ENCODE peak calls at places on chromosomes 7 and 10, in eight cellular contexts. One of them, this sample, is unnamed.

GRCh38 chr7:125814030-125814535 is 884.5 kb upstream of the POT1 start:
- DNase-seq in NCI-H510A: no peak
- DNase-seq in GM10248: no peak
- DNase-seq in stimulated activated CD4-positive, alpha-beta T cell treated with anti-CD3 and anti-CD28 coated beads, Interleukin-4, amount 100 ng/mL, for 48 hours: no peak
- DNase-seq in ecto neural progenitor cell: no peak
- DNase-seq in thyroid gland: no peak
- DNase-seq in KG1: no peak
- DNase-seq in GM03348: no peak
- DNase-seq in this sample: no peak

GRCh38 chr7:143245123-143245522 is 18.1 kb upstream of the GSTK1 start:
- DNase-seq in NCI-H510A: no peak
- DNase-seq in stimulated activated CD4-positive, alpha-beta T cell treated with anti-CD3 and anti-CD28 coated beads, Interleukin-4, amount 100 ng/mL, for 48 hours: no peak
- DNase-seq in GM10248: no peak
- DNase-seq in thyroid gland: no peak
- DNase-seq in KG1: no peak
- DNase-seq in ecto neural progenitor cell: no peak
- DNase-seq in GM03348: peak; percentile 37
- DNase-seq in this sample: peak; percentile 74

GRCh38 chr10:126017961-126018560 is 121.7 kb downstream of the FANK1 start:
- DNase-seq in ecto neural progenitor cell: no peak
- DNase-seq in stimulated activated CD4-positive, alpha-beta T cell treated with anti-CD3 and anti-CD28 coated beads, Interleukin-4, amount 100 ng/mL, for 48 hours: no peak
- DNase-seq in KG1: no peak
- DNase-seq in GM03348: no peak
- DNase-seq in NCI-H510A: no peak
- DNase-seq in GM10248: no peak
- DNase-seq in thyroid gland: no peak
- DNase-seq in this sample: peak; percentile 22

GRCh38 chr10:18140149-18140956 is at the start of gene CACNB2:
- DNase-seq in thyroid gland: peak; percentile 54
- DNase-seq in KG1: no peak
- DNase-seq in GM03348: peak; percentile 86
- DNase-seq in NCI-H510A: peak; percentile 49
- DNase-seq in ecto neural progenitor cell: peak; percentile 82
- DNase-seq in GM10248: peak; percentile 6
- DNase-seq in stimulated activated CD4-positive, alpha-beta T cell treated with anti-CD3 and anti-CD28 coated beads, Interleukin-4, amount 100 ng/mL, for 48 hours: no peak
- DNase-seq in this sample: peak; percentile 65

GRCh38 chr10:128520191-128520815 is 394.1 kb upstream of the MKI67 start:
- DNase-seq in stimulated activated CD4-positive, alpha-beta T cell treated with anti-CD3 and anti-CD28 coated beads, Interleukin-4, amount 100 ng/mL, for 48 hours: no peak
- DNase-seq in ecto neural progenitor cell: no peak
- DNase-seq in NCI-H510A: no peak
- DNase-seq in GM03348: no peak
- DNase-seq in thyroid gland: no peak
- DNase-seq in KG1: no peak
- DNase-seq in GM10248: no peak
- DNase-seq in this sample: no peak

GRCh38 chr10:79019441-79019840 is 49.3 kb upstream of the ZMIZ1 start:
- DNase-seq in thyroid gland: no peak
- DNase-seq in NCI-H510A: no peak
- DNase-seq in GM10248: no peak
- DNase-seq in KG1: no peak
- DNase-seq in ecto neural progenitor cell: no peak
- DNase-seq in stimulated activated CD4-positive, alpha-beta T cell treated with anti-CD3 and anti-CD28 coated beads, Interleukin-4, amount 100 ng/mL, for 48 hours: no peak
- DNase-seq in GM03348: no peak
- DNase-seq in this sample: no peak

GRCh38 chr7:64959072-64959747 is 31.6 kb downstream of the ZNF117 start:
- DNase-seq in ecto neural progenitor cell: no peak
- DNase-seq in GM03348: no peak
- DNase-seq in NCI-H510A: peak; percentile 70
- DNase-seq in GM10248: no peak
- DNase-seq in stimulated activated CD4-positive, alpha-beta T cell treated with anti-CD3 and anti-CD28 coated beads, Interleukin-4, amount 100 ng/mL, for 48 hours: no peak
- DNase-seq in thyroid gland: no peak
- DNase-seq in KG1: no peak
- DNase-seq in this sample: no peak

GRCh38 chr10:104582604-104582951 is 58.5 kb upstream of the SORCS3 start:
- DNase-seq in KG1: no peak
- DNase-seq in GM03348: no peak
- DNase-seq in NCI-H510A: no peak
- DNase-seq in stimulated activated CD4-positive, alpha-beta T cell treated with anti-CD3 and anti-CD28 coated beads, Interleukin-4, amount 100 ng/mL, for 48 hours: no peak
- DNase-seq in ecto neural progenitor cell: no peak
- DNase-seq in thyroid gland: no peak
- DNase-seq in GM10248: no peak
- DNase-seq in this sample: no peak

GRCh38 chr7:131370523-131370968 is 42.9 kb downstream of the MKLN1 start:
- DNase-seq in ecto neural progenitor cell: no peak
- DNase-seq in thyroid gland: no peak
- DNase-seq in stimulated activated CD4-positive, alpha-beta T cell treated with anti-CD3 and anti-CD28 coated beads, Interleukin-4, amount 100 ng/mL, for 48 hours: no peak
- DNase-seq in KG1: no peak
- DNase-seq in NCI-H510A: no peak
- DNase-seq in GM03348: peak; percentile 16
- DNase-seq in GM10248: no peak
- DNase-seq in this sample: peak; percentile 33

GRCh38 chr7:106065560-106066500 is 46.3 kb downstream of the SYPL1 start:
- DNase-seq in ecto neural progenitor cell: peak; percentile 50
- DNase-seq in GM10248: no peak
- DNase-seq in KG1: no peak
- DNase-seq in thyroid gland: peak; percentile 75
- DNase-seq in NCI-H510A: no peak
- DNase-seq in stimulated activated CD4-positive, alpha-beta T cell treated with anti-CD3 and anti-CD28 coated beads, Interleukin-4, amount 100 ng/mL, for 48 hours: no peak
- DNase-seq in GM03348: no peak
- DNase-seq in this sample: peak; percentile 72

GRCh38 chr7:103597606-103598005 is 151.6 kb upstream of the SLC26A5 start:
- DNase-seq in ecto neural progenitor cell: no peak
- DNase-seq in GM03348: no peak
- DNase-seq in GM10248: no peak
- DNase-seq in KG1: no peak
- DNase-seq in NCI-H510A: no peak
- DNase-seq in stimulated activated CD4-positive, alpha-beta T cell treated with anti-CD3 and anti-CD28 coated beads, Interleukin-4, amount 100 ng/mL, for 48 hours: no peak
- DNase-seq in thyroid gland: no peak
- DNase-seq in this sample: no peak

GRCh38 chr7:27163776-27164380 is 1.5 kb downstream of the HOXA9 start:
- DNase-seq in GM03348: no peak
- DNase-seq in ecto neural progenitor cell: no peak
- DNase-seq in KG1: no peak
- DNase-seq in thyroid gland: no peak
- DNase-seq in GM10248: no peak
- DNase-seq in stimulated activated CD4-positive, alpha-beta T cell treated with anti-CD3 and anti-CD28 coated beads, Interleukin-4, amount 100 ng/mL, for 48 hours: no peak
- DNase-seq in NCI-H510A: no peak
- DNase-seq in this sample: peak; percentile 42

GRCh38 chr7:106693659-106694353 is 32.8 kb upstream of the CCDC71L start:
- DNase-seq in NCI-H510A: no peak
- DNase-seq in GM10248: no peak
- DNase-seq in GM03348: no peak
- DNase-seq in KG1: no peak
- DNase-seq in thyroid gland: no peak
- DNase-seq in stimulated activated CD4-positive, alpha-beta T cell treated with anti-CD3 and anti-CD28 coated beads, Interleukin-4, amount 100 ng/mL, for 48 hours: no peak
- DNase-seq in ecto neural progenitor cell: no peak
- DNase-seq in this sample: peak; percentile 32

GRCh38 chr10:20040012-20040411 is 223.8 kb downstream of the PLXDC2 start:
- DNase-seq in KG1: no peak
- DNase-seq in GM10248: no peak
- DNase-seq in ecto neural progenitor cell: no peak
- DNase-seq in thyroid gland: no peak
- DNase-seq in stimulated activated CD4-positive, alpha-beta T cell treated with anti-CD3 and anti-CD28 coated beads, Interleukin-4, amount 100 ng/mL, for 48 hours: no peak
- DNase-seq in NCI-H510A: no peak
- DNase-seq in GM03348: no peak
- DNase-seq in this sample: no peak

GRCh38 chr10:72812798-72813430 is 80.6 kb upstream of the OIT3 start:
- DNase-seq in ecto neural progenitor cell: no peak
- DNase-seq in stimulated activated CD4-positive, alpha-beta T cell treated with anti-CD3 and anti-CD28 coated beads, Interleukin-4, amount 100 ng/mL, for 48 hours: no peak
- DNase-seq in GM10248: no peak
- DNase-seq in NCI-H510A: no peak
- DNase-seq in KG1: no peak
- DNase-seq in GM03348: peak; percentile 78
- DNase-seq in thyroid gland: no peak
- DNase-seq in this sample: peak; percentile 81

This sample was measured in GM23248.